ENCODE peak calls at places on chromosomes 5 and 9, in eight cellular contexts. N is MM.1S, G is Karpas-422, J is GM23248, L is mesendoderm, R is A549, O is mammary epithelial cell, V is neuronal stem cell. S is an unnamed sample. For H3K4me1, the result is how much of the 10 kb centered on the place peaks cover.

GRCh38 chr9:74293479-74293878 is 203.7 kb upstream of the RORB start:
- DNase-seq in R (no peak), J (no peak), V (no peak), O (no peak), N (peak), L (no peak), G (no peak), S (no peak)

GRCh38 chr9:36450110-36450732 is 50.2 kb upstream of the RNF38 start:
- DNase-seq in R (peak), N (peak), V (peak), L (peak), O (peak), J (peak), G (peak), S (no peak)

GRCh38 chr5:10556893-10557746 is 6.8 kb upstream of the ANKRD33B start:
- DNase-seq in N (no peak), G (no peak), V (no peak), O (no peak), L (no peak), J (no peak), R (peak), S (peak)

GRCh38 chr9:4829956-4830355 is 37.2 kb downstream of the RCL1 start:
- DNase-seq in G (no peak), N (no peak), L (no peak), R (no peak), O (no peak), J (peak), V (no peak), S (no peak)

GRCh38 chr5:136174021-136174659 is 18.8 kb downstream of the SMIM32 start:
- DNase-seq in N (peak), G (peak), J (peak), L (peak), V (no peak), R (peak), O (peak), S (peak)

GRCh38 chr9:95486318-95486717 is 30.5 kb downstream of the PTCH1 start:
- DNase-seq in O (no peak), V (no peak), J (no peak), N (no peak), G (no peak), L (no peak), R (no peak), S (no peak)

GRCh38 chr5:6216516-6217075 is 161.8 kb downstream of the MED10 start:
- DNase-seq in G (no peak), L (no peak), R (no peak), O (no peak), J (no peak), N (no peak), V (no peak), S (no peak)

GRCh38 chr5:180135128-180135955 is 63.8 kb upstream of the RNF130 start:
- DNase-seq in O (peak), G (no peak), L (no peak), R (no peak), V (no peak), N (no peak), J (peak), S (peak)

GRCh38 chr5:137144656-137145055 is 354.5 kb downstream of the SPOCK1 start:
- DNase-seq in J (no peak), O (no peak), V (no peak), L (no peak), G (no peak), N (no peak), R (no peak), S (no peak)

GRCh38 chr5:179382486-179382885 is 37.2 kb upstream of the ADAMTS2 start:
- DNase-seq in O (no peak), R (no peak), V (no peak), G (no peak), L (no peak), N (no peak), J (no peak), S (peak)

GRCh38 chr9:127545196-127546124 is 66.6 kb upstream of the STXBP1 start:
- DNase-seq in L (no peak), O (peak), J (peak), R (peak), G (no peak), N (no peak), V (no peak), S (peak)

GRCh38 chr5:54895816-54896341 is 89.5 kb downstream of the ESM1 start:
- DNase-seq in O (peak), V (peak), R (peak), N (peak), G (peak), L (peak), J (peak), S (no peak)

GRCh38 chr9:19410195-19410503 is 1.3 kb downstream of the ACER2 start:
- DNase-seq in J (no peak), N (no peak), R (no peak), L (no peak), G (no peak), V (no peak), O (no peak), S (no peak)

GRCh38 chr9:95171001-95171400 is 146.5 kb downstream of the FANCC start:
- DNase-seq in N (peak), G (peak), R (no peak), L (peak), J (peak), O (no peak), V (no peak), S (no peak)

GRCh38 chr9:3906437-3907213 is 380.8 kb upstream of the RFX3 start:
- DNase-seq in N (no peak), R (peak), J (peak), L (peak), O (peak), G (no peak), V (no peak), S (peak)

GRCh38 chr9:23379842-23380241 is 446.2 kb downstream of the ELAVL2 start:
- DNase-seq in V (no peak), O (no peak), L (no peak), R (no peak), N (no peak), G (no peak), J (peak), S (no peak)

GRCh38 chr5:65801332-65801731 is 79.3 kb downstream of the NLN start:
- DNase-seq in N (no peak), O (peak), R (no peak), J (peak), G (no peak), L (peak), V (peak), S (peak)

GRCh38 chr9:135896626-135897025 is 10.7 kb downstream of the CAMSAP1 start:
- DNase-seq in N (no peak), J (no peak), V (no peak), O (no peak), R (no peak), L (no peak), G (no peak), S (no peak)

DNA sequence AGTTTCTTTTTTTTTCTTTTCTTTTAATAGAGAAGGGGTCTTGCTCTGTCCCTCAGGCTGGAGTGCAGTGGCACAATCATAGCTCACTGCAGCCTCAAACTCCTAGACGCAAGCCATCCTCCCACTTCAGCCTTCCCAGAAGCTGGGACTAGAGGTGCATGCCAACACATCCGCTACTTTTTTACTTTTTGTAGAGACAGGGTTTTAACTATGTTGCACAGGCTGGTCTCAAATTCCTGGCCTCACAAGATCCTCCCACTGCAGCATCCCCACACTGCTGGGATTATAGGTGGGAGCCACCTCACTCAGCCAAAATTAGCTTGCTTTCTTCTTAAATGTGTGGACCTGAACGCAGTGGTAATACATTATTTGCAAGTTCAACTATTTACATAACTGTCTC is 66.1 kb downstream of the SERINC5 start:
- DNase-seq in V (no peak), G (no peak), O (no peak), L (no peak), N (no peak), R (no peak), J (no peak), S (no peak)
- H3K4me1 ChIP-seq in V (under half), G (under half), O (under half), L (under half), N (under half), R (under half), J (under half), S (under half)

DNA sequence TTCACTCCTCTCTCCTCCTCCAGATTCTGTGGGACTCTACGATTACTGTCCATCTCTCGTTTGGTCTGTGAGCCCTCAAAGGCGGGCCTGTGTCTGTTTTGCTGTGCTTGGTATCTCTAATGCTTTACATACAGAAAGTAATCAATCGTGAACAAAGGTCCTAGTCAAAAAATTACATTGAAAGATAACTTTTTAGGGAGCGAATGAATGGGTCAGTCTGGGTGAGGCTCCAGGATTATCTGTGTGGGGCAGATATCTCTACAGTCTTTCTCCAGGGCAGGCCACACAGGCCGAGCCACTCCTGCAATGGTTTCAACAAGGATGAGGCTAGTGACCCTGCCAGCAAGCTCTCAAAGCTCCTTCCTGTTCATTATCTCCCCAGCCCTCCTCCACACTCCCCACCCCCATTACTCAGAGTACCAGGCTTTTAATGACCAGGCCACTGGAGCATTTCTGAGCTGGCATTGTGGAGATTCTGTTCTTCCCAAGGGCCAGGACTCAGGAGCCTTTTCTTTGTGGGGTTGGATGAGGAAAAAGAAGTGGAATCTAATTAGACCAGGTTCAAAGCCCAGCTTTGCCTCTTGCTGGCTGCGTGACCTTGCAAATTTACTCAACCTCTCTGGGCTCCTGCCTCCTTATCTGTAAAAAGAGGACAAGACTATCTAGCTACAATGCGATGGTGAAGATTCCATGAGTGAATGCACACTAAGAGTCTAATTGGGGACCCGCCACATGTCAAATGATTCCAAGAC is 10.2 kb downstream of the CORO2A start:
- DNase-seq in V (no peak), J (no peak), N (no peak), R (no peak), O (no peak), L (peak), G (no peak), S (no peak)
- H3K4me2 ChIP-seq in V (no peak), J (no peak), N (no peak), R (no peak), O (no peak), L (no peak), G (no peak), S (no peak)

GRCh38 chr9:126374366-126374781 is 47.7 kb downstream of the MVB12B start:
- DNase-seq in O (no peak), R (no peak), L (no peak), G (no peak), V (no peak), J (no peak), N (no peak), S (no peak)

GRCh38 chr9:126367646-126368419 is 41.2 kb downstream of the MVB12B start:
- DNase-seq in O (no peak), L (no peak), N (no peak), G (no peak), R (no peak), V (no peak), J (no peak), S (no peak)

GRCh38 chr9:126372716-126373115 is 46.1 kb downstream of the MVB12B start:
- DNase-seq in V (no peak), J (no peak), L (peak), O (no peak), G (no peak), R (no peak), N (no peak), S (no peak)

GRCh38 chr9:126373241-126373640 is 46.6 kb downstream of the MVB12B start:
- DNase-seq in N (no peak), L (peak), O (peak), V (no peak), J (peak), G (no peak), R (peak), S (no peak)

DNA sequence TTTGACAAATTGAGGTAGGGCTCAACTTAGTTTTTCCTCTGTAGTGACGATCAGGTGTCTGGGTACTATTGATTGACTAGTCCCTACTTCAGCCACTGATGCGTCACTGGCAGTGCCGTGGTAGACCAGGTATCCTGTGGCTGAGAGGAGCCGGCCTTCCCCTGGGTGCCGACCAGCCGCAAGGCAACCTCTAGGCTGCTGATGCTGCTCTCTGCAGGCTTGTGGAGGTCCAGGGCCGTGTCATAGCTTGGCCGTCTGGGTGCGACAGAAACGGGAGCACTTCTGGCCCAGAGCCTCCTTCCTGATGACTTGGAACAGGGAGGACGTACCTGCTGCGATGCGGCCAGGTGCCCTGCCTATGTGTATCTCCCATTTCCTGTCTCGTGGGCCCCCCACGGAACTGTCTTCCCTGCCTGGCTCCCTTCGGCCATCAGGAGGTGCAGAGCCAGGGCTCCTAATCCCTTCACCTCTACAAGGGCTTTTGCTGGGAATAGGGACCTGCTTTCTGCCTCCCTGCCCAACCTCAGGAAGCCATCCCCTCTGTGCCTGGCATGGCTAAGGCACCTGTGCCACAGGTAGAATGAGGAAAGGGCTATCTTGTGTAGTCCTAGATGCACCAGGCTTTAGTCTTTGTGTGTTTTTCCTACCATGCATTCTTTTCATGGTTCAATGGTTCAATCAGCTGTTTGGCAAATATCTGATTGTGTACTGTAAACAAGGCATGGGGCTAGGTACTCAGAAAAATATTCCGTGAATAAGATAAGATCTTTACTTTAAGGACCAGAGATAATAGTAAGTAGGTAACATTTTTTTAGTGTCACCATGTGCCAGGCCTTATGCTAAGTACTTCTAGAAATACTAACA is 44.6 kb downstream of the MVB12B start:
- DNase-seq in L (peak), J (no peak), N (no peak), V (no peak), O (no peak), R (no peak), G (no peak), S (no peak)
- H3K4me1 ChIP-seq in L (under half), J (under half), N (under half), V (under half), O (under half), R (under half), G (under half), S (under half)

DNA sequence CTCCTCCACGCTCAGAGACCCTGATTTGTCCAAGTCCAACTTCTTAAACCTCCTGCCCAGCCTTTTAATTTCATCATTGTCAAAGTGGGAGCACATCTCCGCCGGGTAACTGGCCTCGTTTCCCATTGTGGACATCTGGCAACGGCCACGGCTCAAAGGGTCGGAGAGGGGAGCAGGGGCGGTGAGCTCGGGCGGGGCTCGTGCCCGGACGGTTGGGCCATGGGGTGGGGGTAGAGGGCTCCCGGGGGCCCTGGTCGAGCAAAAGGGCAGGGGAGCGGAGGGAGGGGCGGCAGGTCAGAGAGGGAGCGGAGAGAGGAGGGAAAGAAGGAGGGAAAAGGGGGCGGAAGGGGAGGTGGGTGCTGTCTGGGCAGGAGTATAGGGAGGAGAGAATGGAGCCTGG is at the start of gene PPP3R2:
- DNase-seq in G (no peak), N (no peak), L (no peak), V (no peak), R (no peak), J (no peak), O (no peak), S (no peak)
- H3K4me2 ChIP-seq in G (no peak), N (no peak), L (no peak), V (no peak), R (no peak), J (no peak), O (no peak), S (no peak)

GRCh38 chr5:32598270-32598937 is 13.0 kb downstream of the SUB1 start:
- DNase-seq in G (no peak), O (no peak), J (no peak), N (no peak), V (no peak), R (no peak), L (no peak), S (no peak)
- H3K4me1 ChIP-seq in G (under half), O (under half), J (half or more), N (under half), V (under half), R (under half), L (under half), S (under half)

GRCh38 chr9:529721-530120 is 311.8 kb upstream of the DMRT1 start:
- DNase-seq in R (no peak), G (no peak), J (no peak), O (no peak), N (no peak), L (no peak), V (no peak), S (no peak)
- H3K4me2 ChIP-seq in R (no peak), G (no peak), J (no peak), O (no peak), N (no peak), L (no peak), V (no peak), S (no peak)

DNA sequence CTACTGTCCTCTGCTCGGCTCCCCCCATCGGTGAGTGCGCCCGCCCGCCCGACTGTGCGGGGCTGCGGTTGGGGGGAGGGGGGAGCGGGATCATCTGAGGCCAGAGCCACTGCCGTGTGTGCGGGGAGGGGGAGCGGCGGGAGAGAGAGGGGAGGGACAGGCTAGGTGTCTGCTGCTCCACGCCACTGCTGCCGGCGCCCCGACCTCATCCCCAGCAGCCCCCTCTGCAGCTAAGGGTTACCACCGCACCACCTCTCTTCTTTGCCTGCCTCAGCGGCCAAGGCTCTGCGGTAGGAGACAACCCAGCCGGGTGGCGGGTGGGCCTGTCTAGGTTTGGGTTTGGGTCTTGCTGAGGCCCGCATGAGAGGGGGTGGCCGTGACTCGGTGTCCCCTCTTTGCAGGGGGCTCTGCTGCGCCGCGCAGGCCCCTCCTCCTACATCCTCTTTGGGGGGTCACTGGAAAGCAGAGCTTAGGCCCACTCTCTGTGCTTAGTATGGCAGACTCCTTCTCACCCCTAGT is 670 bp upstream of the PURA start:
- DNase-seq in G (peak), L (peak), V (no peak), N (no peak), J (peak), R (no peak), O (no peak), S (peak)
- H3K4me1 ChIP-seq in G (half or more), L (under half), V (under half), N (under half), J (under half), R (under half), O (under half), S (under half)

S was measured in osteoblast.